ENCODE peak calls at places on chromosomes 5 and 9, in ten cellular contexts. B is A549, P is neural crest cell, F is fibroblast of pulmonary artery, N is stomach, I is Calu3, E is cardiac fibroblast, L is breast epithelium, C is progenitor cell of endocrine pancreas, Z is bronchial epithelial cell. R is an unnamed sample.

GRCh38 chr9:128946945-128947422 is 419 bp downstream of the DOLK start:
- DNase-seq in B (no peak), P (no peak), F (peak), N (peak), I (peak), E (peak), L (peak), C (no peak), Z (no peak), R (no peak)

GRCh38 chr5:66828551-66829421 is 232.6 kb downstream of the MAST4 start:
- DNase-seq in B (no peak), P (peak), F (peak), N (peak), I (peak), E (peak), L (no peak), C (peak), Z (peak), R (no peak)

GRCh38 chr5:168177831-168178450 is 113.5 kb upstream of the WWC1 start:
- DNase-seq in B (no peak), P (no peak), F (no peak), N (no peak), I (no peak), E (no peak), L (no peak), C (no peak), Z (no peak), R (no peak)

GRCh38 chr5:172599204-172599567 is 41.9 kb upstream of the NEURL1B start:
- DNase-seq in B (no peak), P (no peak), F (no peak), N (no peak), I (no peak), E (no peak), L (no peak), C (no peak), Z (no peak), R (no peak)

GRCh38 chr5:27810458-27810857 is 772.1 kb upstream of the CDH9 start:
- DNase-seq in B (no peak), P (no peak), F (peak), N (no peak), I (no peak), E (peak), L (no peak), C (no peak), Z (peak), R (no peak)

GRCh38 chr9:89507626-89508025 is 9.7 kb upstream of the SEMA4D start:
- DNase-seq in B (no peak), P (no peak), F (no peak), N (no peak), I (no peak), E (no peak), L (no peak), C (no peak), Z (no peak), R (no peak)

GRCh38 chr9:89604463-89605180 is at the start of gene GADD45G:
- DNase-seq in B (peak), P (peak), F (peak), N (peak), I (peak), E (peak), L (peak), C (peak), Z (peak), R (peak)

GRCh38 chr9:4339783-4340335 is 40.0 kb upstream of the GLIS3 start:
- DNase-seq in B (peak), P (no peak), F (peak), N (no peak), I (no peak), E (no peak), L (no peak), C (no peak), Z (peak), R (no peak)

GRCh38 chr5:92308679-92309078 is 925.6 kb upstream of the ARRDC3 start:
- DNase-seq in B (no peak), P (no peak), F (no peak), N (no peak), I (no peak), E (no peak), L (no peak), C (no peak), Z (no peak), R (no peak)

GRCh38 chr9:118928723-118929122 is 440.5 kb downstream of the BRINP1 start:
- DNase-seq in B (no peak), P (no peak), F (no peak), N (no peak), I (no peak), E (no peak), L (no peak), C (no peak), Z (no peak), R (no peak)

GRCh38 chr5:5461012-5461411 is 38.5 kb downstream of the ICE1 start:
- DNase-seq in B (no peak), P (no peak), F (no peak), N (no peak), I (no peak), E (no peak), L (no peak), C (no peak), Z (peak), R (no peak)

GRCh38 chr9:81592890-81593271 is 96.5 kb downstream of the TLE1 start:
- DNase-seq in B (no peak), P (no peak), F (no peak), N (no peak), I (no peak), E (no peak), L (no peak), C (no peak), Z (no peak), R (no peak)

GRCh38 chr5:54774281-54775171 is 210.9 kb downstream of the ESM1 start:
- DNase-seq in B (no peak), P (no peak), F (peak), N (peak), I (no peak), E (peak), L (peak), C (no peak), Z (no peak), R (no peak)

GRCh38 chr5:130528474-130528873 is 624.2 kb downstream of the CHSY3 start:
- DNase-seq in B (no peak), P (no peak), F (peak), N (no peak), I (no peak), E (peak), L (no peak), C (no peak), Z (peak), R (no peak)

GRCh38 chr9:120579750-120580590 is at the start of gene CDK5RAP2:
- DNase-seq in B (peak), P (peak), F (peak), N (peak), I (peak), E (peak), L (peak), C (peak), Z (peak), R (peak)
- TF ChIP-seq CTCF in B (no peak), P (no peak), F (no peak), N (no peak), I (no peak), E (no peak), L (no peak), C (no peak), Z (no peak), R (no peak)

DNA sequence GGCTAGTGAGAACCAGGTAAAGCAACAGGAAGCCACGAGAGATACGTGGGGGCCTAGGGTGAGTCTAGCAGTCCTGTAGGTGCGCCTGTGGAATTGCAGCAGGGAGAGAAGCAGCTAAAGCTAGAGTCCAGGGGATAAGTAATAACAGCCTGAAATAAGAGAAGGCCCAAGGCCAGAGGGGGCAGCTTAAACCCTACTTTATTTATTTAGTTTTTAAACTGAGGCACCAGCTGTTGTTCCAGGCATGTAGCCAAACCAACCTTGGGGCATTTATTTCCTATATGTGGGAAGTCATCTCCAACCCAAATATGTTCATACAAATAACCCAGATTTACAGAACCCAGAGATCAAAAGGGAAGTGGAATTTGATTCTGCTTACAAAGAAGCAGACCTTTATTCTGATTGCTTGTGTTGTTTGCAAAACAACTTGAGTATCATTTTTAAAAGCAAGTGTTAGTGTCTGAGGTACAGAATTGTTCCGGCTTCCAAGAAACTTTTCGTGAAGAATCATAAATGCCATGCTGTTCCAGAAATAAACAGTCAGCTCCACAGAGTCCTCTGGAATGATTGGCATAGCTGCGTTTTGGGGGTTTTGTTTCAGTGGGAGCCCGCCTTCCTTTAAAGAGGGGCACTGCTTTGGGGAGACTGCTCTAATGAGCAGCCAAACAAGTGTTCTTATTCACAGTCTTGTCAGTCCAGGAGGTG is 93.3 kb downstream of the GLDC start:
- DNase-seq in B (no peak), P (no peak), F (peak), N (no peak), I (no peak), E (peak), L (no peak), C (no peak), Z (peak), R (no peak)
- TF ChIP-seq CTCF in B (no peak), P (no peak), F (peak), N (no peak), I (no peak), E (peak), L (no peak), C (no peak), Z (peak), R (no peak)

DNA sequence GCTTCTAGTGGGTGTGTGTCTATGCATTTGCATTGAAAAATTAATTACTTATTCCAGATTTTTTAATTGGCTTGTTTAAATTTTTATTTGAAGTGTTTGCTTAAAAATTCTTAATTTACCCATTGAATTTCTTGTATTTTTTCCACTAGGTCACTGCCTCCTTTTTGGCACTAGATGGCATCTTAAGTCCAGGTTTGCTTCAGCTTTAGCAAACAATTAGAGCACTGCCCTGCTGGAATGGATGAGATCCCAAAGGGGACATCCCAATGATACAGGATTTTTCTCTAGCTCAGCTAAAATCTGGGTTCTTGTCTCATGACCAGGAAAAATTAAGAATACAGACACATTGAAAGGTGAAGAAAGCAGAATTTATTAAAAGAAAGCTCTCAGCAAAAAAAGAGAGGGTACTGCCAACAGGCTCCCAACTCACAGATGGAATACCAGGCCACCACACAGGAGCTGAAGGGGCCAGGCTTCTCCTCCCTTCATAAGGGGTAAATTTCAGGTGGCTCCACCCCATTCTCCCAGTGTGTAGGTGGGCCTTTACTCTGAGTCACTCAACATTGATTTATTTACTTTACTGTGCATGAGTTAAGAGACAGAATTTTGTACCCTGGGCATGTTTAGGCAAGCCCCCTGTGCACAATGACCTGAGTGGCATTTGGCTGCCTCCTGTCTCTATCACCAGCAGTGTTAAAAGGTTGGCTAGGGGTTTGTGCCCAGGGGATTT is 532.4 kb downstream of the ANXA1 start:
- DNase-seq in B (no peak), P (no peak), F (peak), N (no peak), I (peak), E (peak), L (no peak), C (no peak), Z (peak), R (no peak)
- TF ChIP-seq CTCF in B (peak), P (peak), F (peak), N (no peak), I (peak), E (peak), L (peak), C (peak), Z (peak), R (peak)

GRCh38 chr9:94134629-94135028 is 50.4 kb downstream of the PTPDC1 start:
- DNase-seq in B (no peak), P (no peak), F (no peak), N (no peak), I (no peak), E (no peak), L (no peak), C (no peak), Z (no peak), R (no peak)

GRCh38 chr9:94140791-94141790 is 56.8 kb downstream of the PTPDC1 start:
- DNase-seq in B (no peak), P (no peak), F (peak), N (no peak), I (no peak), E (peak), L (no peak), C (no peak), Z (no peak), R (no peak)

GRCh38 chr9:94140418-94140780 is 56.1 kb downstream of the PTPDC1 start:
- DNase-seq in B (no peak), P (no peak), F (no peak), N (no peak), I (no peak), E (no peak), L (no peak), C (no peak), Z (peak), R (no peak)

GRCh38 chr9:94139672-94140417 is 55.6 kb downstream of the PTPDC1 start:
- DNase-seq in B (peak), P (no peak), F (peak), N (peak), I (peak), E (peak), L (peak), C (no peak), Z (peak), R (no peak)

DNA sequence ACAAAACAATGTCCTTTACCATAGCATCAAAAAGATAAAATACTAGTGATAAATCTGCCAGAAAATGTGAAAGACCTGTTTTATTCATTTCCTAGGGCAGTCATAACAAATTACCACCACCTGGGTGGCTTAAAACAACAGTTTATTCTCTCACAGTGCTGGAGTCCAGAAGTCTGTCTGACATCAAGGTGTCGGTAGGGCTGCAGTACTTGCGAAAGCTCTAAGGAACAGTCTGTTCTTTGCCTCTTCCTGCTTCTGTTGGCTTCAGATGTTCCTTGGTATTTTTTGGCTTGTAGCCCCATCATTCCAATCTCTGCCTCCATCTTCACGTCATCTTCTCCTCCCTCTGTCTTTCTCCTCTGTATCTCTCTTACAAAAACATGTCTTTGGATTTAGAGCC is 51.0 kb downstream of the PTPDC1 start:
- DNase-seq in B (no peak), P (no peak), F (peak), N (no peak), I (no peak), E (peak), L (no peak), C (no peak), Z (peak), R (no peak)
- TF ChIP-seq CTCF in B (no peak), P (no peak), F (no peak), N (no peak), I (no peak), E (peak), L (peak), C (no peak), Z (no peak), R (no peak)

GRCh38 chr9:136806067-136806466 is 1.7 kb upstream of the RABL6 start:
- DNase-seq in B (no peak), P (no peak), F (no peak), N (no peak), I (no peak), E (no peak), L (no peak), C (no peak), Z (no peak), R (no peak)

GRCh38 chr9:136806631-136807201 is 1.0 kb upstream of the RABL6 start:
- DNase-seq in B (no peak), P (no peak), F (no peak), N (no peak), I (no peak), E (no peak), L (no peak), C (no peak), Z (no peak), R (no peak)

GRCh38 chr9:136807281-136808074 is at the start of gene RABL6:
- DNase-seq in B (peak), P (peak), F (peak), N (peak), I (peak), E (peak), L (peak), C (peak), Z (peak), R (peak)

GRCh38 chr9:136808781-136809158 is 1.0 kb downstream of the RABL6 start:
- DNase-seq in B (no peak), P (no peak), F (peak), N (no peak), I (no peak), E (peak), L (no peak), C (no peak), Z (peak), R (no peak)

DNA sequence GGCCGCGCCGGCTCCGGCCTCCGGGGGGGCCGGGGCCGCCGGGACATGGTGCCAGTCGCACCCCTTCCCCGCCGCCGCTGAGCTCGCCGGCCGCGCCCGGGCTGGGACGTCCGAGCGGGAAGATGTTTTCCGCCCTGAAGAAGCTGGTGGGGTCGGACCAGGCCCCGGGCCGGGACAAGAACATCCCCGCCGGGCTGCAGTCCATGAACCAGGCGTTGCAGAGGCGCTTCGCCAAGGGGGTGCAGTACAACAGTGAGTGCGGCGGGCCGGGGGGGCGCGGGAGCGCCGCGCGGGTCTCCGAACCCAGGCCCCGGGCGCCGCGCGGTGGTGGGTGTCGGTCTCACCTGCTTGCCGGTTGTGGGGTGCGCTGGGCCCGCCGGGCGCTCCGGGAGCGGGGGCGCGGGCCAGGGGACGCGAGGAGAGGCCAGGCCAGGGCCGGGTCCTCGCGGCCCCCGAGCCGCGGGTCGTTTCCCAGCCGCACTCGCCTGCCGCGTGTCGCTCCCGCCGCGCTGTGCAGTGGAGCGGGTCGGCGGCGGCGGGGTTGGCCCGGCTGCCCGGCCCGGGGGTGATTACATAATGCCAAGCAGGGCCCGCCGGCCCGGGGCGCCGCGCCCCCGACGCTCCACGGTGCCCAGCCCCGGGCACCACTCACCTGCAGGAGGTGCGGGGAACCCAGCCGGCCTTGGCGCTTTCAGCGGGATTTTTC is 480 bp downstream of the RABL6 start:
- DNase-seq in B (no peak), P (no peak), F (no peak), N (peak), I (peak), E (peak), L (peak), C (no peak), Z (no peak), R (peak)
- TF ChIP-seq CTCF in B (peak), P (no peak), F (no peak), N (no peak), I (no peak), E (no peak), L (peak), C (peak), Z (no peak), R (no peak)

GRCh38 chr9:137199411-137200121 is 975 bp downstream of the TPRN start:
- DNase-seq in B (no peak), P (no peak), F (peak), N (no peak), I (no peak), E (peak), L (no peak), C (no peak), Z (no peak), R (no peak)
- TF ChIP-seq CTCF in B (no peak), P (no peak), F (no peak), N (no peak), I (no peak), E (peak), L (no peak), C (no peak), Z (no peak), R (no peak)

DNA sequence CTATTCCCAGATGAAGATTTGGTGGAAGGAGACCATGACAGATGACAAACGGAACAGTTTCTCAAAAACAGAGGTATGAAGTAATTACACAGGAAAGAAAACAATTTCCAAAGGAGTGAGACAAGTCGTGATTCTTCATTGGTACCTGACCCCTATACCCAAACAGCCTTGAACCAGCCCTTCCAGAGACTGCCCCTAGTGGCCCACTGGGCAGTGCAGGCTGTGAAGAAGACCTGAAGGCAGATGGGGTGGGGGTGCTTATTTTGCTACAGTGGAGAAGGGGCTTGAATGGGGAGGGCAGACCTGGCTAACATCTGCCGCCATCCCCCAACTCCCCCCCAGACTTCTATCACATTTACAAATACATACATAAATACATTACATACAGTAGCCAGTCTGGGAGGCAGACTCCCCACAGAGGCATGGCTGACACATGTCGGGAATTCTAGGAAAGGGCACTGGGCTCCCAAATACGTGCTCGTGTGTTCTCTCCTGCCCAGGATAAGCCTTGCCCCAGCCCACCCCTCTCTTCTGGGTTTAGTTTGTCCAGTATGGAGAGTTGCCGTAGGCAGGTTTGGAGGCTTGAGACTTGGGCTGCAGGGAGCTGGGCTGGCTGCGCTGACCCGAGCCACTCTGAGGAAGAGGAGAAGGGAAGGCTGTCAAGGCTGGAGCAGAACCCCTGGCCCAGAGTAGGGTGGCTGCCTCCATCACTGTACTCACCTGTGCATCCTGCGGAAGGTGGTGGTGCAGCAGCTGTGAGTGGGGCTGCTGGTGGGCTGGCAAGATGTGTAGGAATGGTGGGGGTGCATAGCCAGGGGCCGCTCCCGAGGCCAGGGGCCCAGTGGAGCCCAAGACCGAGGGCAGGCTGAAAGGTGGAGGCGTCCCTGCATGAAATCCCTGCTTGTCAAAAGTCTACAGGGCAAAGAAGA is 105.3 kb downstream of the UBE2R2 start:
- DNase-seq in B (peak), P (no peak), F (peak), N (no peak), I (peak), E (peak), L (no peak), C (no peak), Z (peak), R (no peak)
- TF ChIP-seq CTCF in B (peak), P (peak), F (peak), N (no peak), I (no peak), E (peak), L (peak), C (peak), Z (peak), R (peak)

GRCh38 chr9:87290241-87290700 is 207.4 kb upstream of the DAPK1 start:
- DNase-seq in B (no peak), P (no peak), F (peak), N (no peak), I (peak), E (peak), L (no peak), C (no peak), Z (no peak), R (no peak)
- TF ChIP-seq CTCF in B (no peak), P (peak), F (peak), N (no peak), I (no peak), E (peak), L (peak), C (peak), Z (no peak), R (no peak)

GRCh38 chr5:129460951-129461815 is 1.1 kb downstream of the ADAMTS19 start:
- DNase-seq in B (peak), P (peak), F (peak), N (peak), I (peak), E (peak), L (no peak), C (peak), Z (peak), R (no peak)
- TF ChIP-seq CTCF in B (peak), P (peak), F (peak), N (no peak), I (peak), E (peak), L (no peak), C (peak), Z (peak), R (no peak)